ENCODE peak calls at places on chromosome 18, in nine cellular contexts. U, Y, B, Q, L, H, G, Z and N are unnamed samples.

GRCh38 chr18:8389391-8390340 is 219.6 kb upstream of the RAB12 start:
- DNase-seq in U (peak), Y (peak), B (peak), Q (peak), L (peak), H (peak), G (peak), Z (peak), N (peak)

GRCh38 chr18:9808530-9809241 is 77.1 kb upstream of the TXNDC2 start:
- DNase-seq in U (no peak), Y (no peak), B (no peak), Q (peak), L (peak), H (peak), G (no peak), Z (peak), N (no peak)

GRCh38 chr18:61720496-61720895 is 172.3 kb downstream of the RNF152 start:
- DNase-seq in U (no peak), Y (no peak), B (no peak), Q (no peak), L (no peak), H (no peak), G (no peak), Z (no peak), N (no peak)

GRCh38 chr18:11872479-11873136 is 21.4 kb downstream of the CHMP1B start:
- DNase-seq in U (no peak), Y (no peak), B (peak), Q (no peak), L (peak), H (peak), G (no peak), Z (peak), N (no peak)

GRCh38 chr18:52948878-52949444 is 609.0 kb downstream of the DCC start:
- DNase-seq in U (no peak), Y (no peak), B (no peak), Q (no peak), L (no peak), H (no peak), G (no peak), Z (no peak), N (no peak)

GRCh38 chr18:394997-395383 is 105.5 kb downstream of the COLEC12 start:
- DNase-seq in U (peak), Y (no peak), B (no peak), Q (no peak), L (peak), H (no peak), G (no peak), Z (peak), N (no peak)

GRCh38 chr18:10476430-10476829 is 22.0 kb downstream of the APCDD1 start:
- DNase-seq in U (no peak), Y (no peak), B (no peak), Q (no peak), L (peak), H (no peak), G (no peak), Z (no peak), N (no peak)

GRCh38 chr18:75916641-75916982 is 489.1 kb upstream of the SMIM21 start:
- DNase-seq in U (no peak), Y (no peak), B (no peak), Q (no peak), L (no peak), H (no peak), G (no peak), Z (no peak), N (no peak)

GRCh38 chr18:70176537-70176936 is 28.9 kb downstream of the RTTN start:
- DNase-seq in U (no peak), Y (no peak), B (no peak), Q (no peak), L (no peak), H (no peak), G (no peak), Z (no peak), N (no peak)

GRCh38 chr18:22847867-22848451 is 85.2 kb upstream of the RBBP8 start:
- DNase-seq in U (no peak), Y (no peak), B (no peak), Q (no peak), L (no peak), H (no peak), G (no peak), Z (peak), N (no peak)

GRCh38 chr18:62834715-62835114 is 119.4 kb downstream of the PHLPP1 start:
- DNase-seq in U (no peak), Y (no peak), B (no peak), Q (no peak), L (no peak), H (no peak), G (no peak), Z (no peak), N (no peak)

GRCh38 chr18:75439356-75439755 is 11.9 kb upstream of the SMIM21 start:
- DNase-seq in U (no peak), Y (no peak), B (no peak), Q (peak), L (no peak), H (no peak), G (no peak), Z (no peak), N (no peak)

GRCh38 chr18:8329186-8329771 is 280.0 kb upstream of the RAB12 start:
- DNase-seq in U (no peak), Y (no peak), B (no peak), Q (no peak), L (peak), H (no peak), G (no peak), Z (peak), N (no peak)

GRCh38 chr18:28159055-28159454 is 17.9 kb downstream of the CDH2 start:
- DNase-seq in U (no peak), Y (no peak), B (no peak), Q (no peak), L (peak), H (peak), G (no peak), Z (no peak), N (no peak)

GRCh38 chr18:61602836-61603235 is 269.6 kb downstream of the CDH20 start:
- DNase-seq in U (no peak), Y (no peak), B (no peak), Q (no peak), L (no peak), H (peak), G (no peak), Z (peak), N (no peak)

GRCh38 chr18:80252136-80252535 is 4.8 kb upstream of the PARD6G start:
- DNase-seq in U (peak), Y (no peak), B (no peak), Q (no peak), L (peak), H (peak), G (no peak), Z (peak), N (no peak)

GRCh38 chr18:78721281-78721949 is 258.2 kb upstream of the SALL3 start:
- DNase-seq in U (no peak), Y (no peak), B (no peak), Q (no peak), L (no peak), H (no peak), G (no peak), Z (no peak), N (no peak)

GRCh38 chr18:79940814-79941472 is 10.5 kb downstream of the SLC66A2 start:
- DNase-seq in U (no peak), Y (no peak), B (no peak), Q (no peak), L (no peak), H (no peak), G (no peak), Z (no peak), N (no peak)

GRCh38 chr18:74508821-74509225 is 12.7 kb downstream of the CNDP2 start:
- DNase-seq in U (no peak), Y (no peak), B (no peak), Q (no peak), L (no peak), H (no peak), G (no peak), Z (no peak), N (no peak)

GRCh38 chr18:21164746-21165145 is 53.1 kb upstream of the ROCK1 start:
- DNase-seq in U (no peak), Y (no peak), B (no peak), Q (no peak), L (no peak), H (no peak), G (no peak), Z (peak), N (no peak)

GRCh38 chr18:10454800-10455550 is 540 bp downstream of the APCDD1 start:
- DNase-seq in U (no peak), Y (peak), B (no peak), Q (peak), L (peak), H (peak), G (peak), Z (peak), N (no peak)

GRCh38 chr18:26133652-26134051 is at the start of gene PSMA8:
- DNase-seq in U (no peak), Y (peak), B (no peak), Q (no peak), L (no peak), H (no peak), G (no peak), Z (no peak), N (no peak)

GRCh38 chr18:6938003-6938402 is 179.6 kb downstream of the LAMA1 start:
- DNase-seq in U (no peak), Y (no peak), B (no peak), Q (no peak), L (no peak), H (no peak), G (no peak), Z (no peak), N (no peak)

GRCh38 chr18:78915446-78916008 is 64.1 kb upstream of the SALL3 start:
- DNase-seq in U (no peak), Y (no peak), B (no peak), Q (no peak), L (no peak), H (no peak), G (no peak), Z (no peak), N (no peak)

GRCh38 chr18:70363861-70364260 is 75.0 kb downstream of the SOCS6 start:
- DNase-seq in U (peak), Y (no peak), B (no peak), Q (no peak), L (peak), H (peak), G (no peak), Z (peak), N (no peak)

GRCh38 chr18:3304832-3305231 is 42.9 kb downstream of the MYL12B start:
- DNase-seq in U (no peak), Y (no peak), B (no peak), Q (no peak), L (no peak), H (no peak), G (no peak), Z (no peak), N (no peak)

GRCh38 chr18:22871809-22872525 is 61.2 kb upstream of the RBBP8 start:
- DNase-seq in U (peak), Y (no peak), B (no peak), Q (no peak), L (peak), H (no peak), G (no peak), Z (peak), N (no peak)

GRCh38 chr18:77000527-77000926 is 132.1 kb downstream of the MBP start:
- DNase-seq in U (no peak), Y (peak), B (peak), Q (peak), L (peak), H (peak), G (no peak), Z (peak), N (no peak)

GRCh38 chr18:44733069-44733753 is 52.5 kb downstream of the SETBP1 start:
- DNase-seq in U (peak), Y (no peak), B (no peak), Q (no peak), L (peak), H (peak), G (no peak), Z (peak), N (peak)

GRCh38 chr18:58544179-58544578 is 84.7 kb downstream of the ALPK2 start:
- DNase-seq in U (no peak), Y (no peak), B (no peak), Q (no peak), L (no peak), H (no peak), G (no peak), Z (no peak), N (no peak)

GRCh38 chr18:9547767-9548166 is 66.6 kb downstream of the PPP4R1 start:
- DNase-seq in U (no peak), Y (no peak), B (no peak), Q (no peak), L (no peak), H (no peak), G (no peak), Z (no peak), N (no peak)

GRCh38 chr18:22691988-22692710 is 241.0 kb upstream of the RBBP8 start:
- DNase-seq in U (no peak), Y (no peak), B (no peak), Q (no peak), L (peak), H (peak), G (no peak), Z (peak), N (no peak)

GRCh38 chr18:7467708-7468466 is 99.2 kb upstream of the PTPRM start:
- DNase-seq in U (no peak), Y (no peak), B (no peak), Q (peak), L (no peak), H (peak), G (no peak), Z (no peak), N (no peak)

GRCh38 chr18:36386150-36386920 is 88.8 kb downstream of the FHOD3 start:
- DNase-seq in U (no peak), Y (no peak), B (no peak), Q (no peak), L (no peak), H (peak), G (no peak), Z (no peak), N (peak)

DNA sequence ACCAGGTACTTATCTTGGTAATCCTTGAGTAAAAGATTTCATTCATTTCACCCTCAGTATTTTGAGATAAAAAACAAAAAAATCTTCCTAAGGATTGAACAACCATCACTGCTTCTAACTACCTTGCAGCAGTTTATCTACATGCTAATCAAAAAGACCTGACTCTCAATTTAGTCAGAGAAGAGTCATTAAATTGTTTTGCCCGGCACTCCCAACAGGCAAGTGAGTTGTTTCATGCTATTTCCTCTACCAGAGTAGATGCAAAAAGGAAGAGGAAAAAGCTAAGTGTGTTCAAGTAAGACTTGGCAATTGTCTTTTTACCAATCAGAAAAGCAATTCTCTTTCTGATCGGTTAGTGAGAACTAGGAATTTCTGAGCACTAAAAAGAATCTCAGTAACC is 39.5 kb downstream of the MYO5B start:
- DNase-seq in U (no peak), Y (no peak), B (no peak), Q (no peak), L (no peak), H (peak), G (no peak), Z (no peak), N (no peak)
- TF ChIP-seq CTCF in U (no peak), Y (no peak), B (no peak), Q (no peak), L (no peak), H (no peak), G (no peak), Z (no peak), N (no peak)

DNA sequence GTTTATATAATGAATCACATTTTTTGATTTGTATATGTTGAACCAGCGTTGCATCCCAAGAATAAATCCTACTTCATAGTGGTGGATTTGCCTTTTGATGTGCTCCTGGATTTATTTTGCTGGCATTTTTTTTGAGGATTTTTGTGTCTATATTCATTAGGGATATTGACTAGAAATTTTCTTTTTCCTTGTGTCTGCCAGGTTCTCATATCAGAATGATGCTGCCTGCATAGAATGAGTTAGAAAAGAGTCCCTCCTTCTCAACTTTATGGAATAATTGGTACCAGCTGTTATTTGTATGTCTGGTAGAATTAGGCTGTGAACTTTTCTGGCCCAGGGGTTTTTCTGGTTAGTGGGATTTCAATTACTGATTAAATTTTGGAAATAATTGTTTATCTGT is 457.4 kb upstream of the DSEL start:
- DNase-seq in U (no peak), Y (no peak), B (no peak), Q (no peak), L (no peak), H (no peak), G (no peak), Z (no peak), N (no peak)
- TF ChIP-seq CTCF in U (no peak), Y (no peak), B (no peak), Q (no peak), L (no peak), H (no peak), G (no peak), Z (no peak), N (no peak)

GRCh38 chr18:55229682-55230081 is 270.4 kb upstream of the CCDC68 start:
- DNase-seq in U (no peak), Y (no peak), B (no peak), Q (no peak), L (no peak), H (peak), G (no peak), Z (no peak), N (no peak)
- TF ChIP-seq CTCF in U (no peak), Y (no peak), B (no peak), Q (no peak), L (no peak), H (no peak), G (no peak), Z (no peak), N (no peak)

DNA sequence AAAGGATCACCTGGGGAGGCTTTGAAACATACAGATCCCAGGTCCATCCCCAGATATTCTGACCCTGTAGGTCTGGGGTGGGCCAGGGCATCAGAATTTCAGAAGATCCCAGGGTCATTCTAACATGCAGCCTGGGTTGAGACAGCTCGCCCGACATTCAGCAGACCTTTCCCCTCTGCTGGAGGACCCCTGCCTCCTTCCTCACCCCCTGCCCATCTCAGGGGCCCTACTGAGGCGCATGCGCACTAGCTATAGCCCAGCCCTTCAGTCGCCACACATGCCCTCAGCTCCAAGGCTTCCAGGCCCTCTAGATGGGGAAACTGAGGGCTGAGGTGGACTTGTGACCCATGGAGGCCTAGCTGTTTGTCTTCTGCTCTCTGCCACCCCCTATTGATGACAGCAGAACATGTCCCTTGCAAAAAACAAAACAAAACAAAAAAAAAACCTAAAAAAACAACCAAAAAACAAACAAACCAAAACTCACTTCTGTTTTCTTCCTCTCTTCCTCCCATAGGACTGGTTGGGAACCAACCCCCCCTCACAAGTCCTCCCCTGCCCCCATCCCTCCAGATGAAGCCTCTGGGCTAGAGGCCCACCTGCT is 91.3 kb downstream of the ZBTB7C start:
- DNase-seq in U (no peak), Y (no peak), B (no peak), Q (no peak), L (no peak), H (no peak), G (no peak), Z (peak), N (no peak)
- TF ChIP-seq CTCF in U (peak), Y (peak), B (no peak), Q (no peak), L (peak), H (no peak), G (no peak), Z (peak), N (no peak)

GRCh38 chr18:46397174-46397573 is 259.8 kb downstream of the LOXHD1 start:
- DNase-seq in U (no peak), Y (no peak), B (no peak), Q (no peak), L (no peak), H (no peak), G (no peak), Z (no peak), N (no peak)

GRCh38 chr18:46393961-46394360 is 263.1 kb downstream of the LOXHD1 start:
- DNase-seq in U (no peak), Y (no peak), B (no peak), Q (no peak), L (no peak), H (no peak), G (no peak), Z (no peak), N (no peak)

GRCh38 chr18:46392576-46392975 is 264.4 kb downstream of the LOXHD1 start:
- DNase-seq in U (no peak), Y (no peak), B (no peak), Q (no peak), L (no peak), H (no peak), G (no peak), Z (no peak), N (no peak)

GRCh38 chr18:46395795-46396194 is 261.2 kb downstream of the LOXHD1 start:
- DNase-seq in U (no peak), Y (no peak), B (no peak), Q (no peak), L (no peak), H (no peak), G (no peak), Z (no peak), N (no peak)

DNA sequence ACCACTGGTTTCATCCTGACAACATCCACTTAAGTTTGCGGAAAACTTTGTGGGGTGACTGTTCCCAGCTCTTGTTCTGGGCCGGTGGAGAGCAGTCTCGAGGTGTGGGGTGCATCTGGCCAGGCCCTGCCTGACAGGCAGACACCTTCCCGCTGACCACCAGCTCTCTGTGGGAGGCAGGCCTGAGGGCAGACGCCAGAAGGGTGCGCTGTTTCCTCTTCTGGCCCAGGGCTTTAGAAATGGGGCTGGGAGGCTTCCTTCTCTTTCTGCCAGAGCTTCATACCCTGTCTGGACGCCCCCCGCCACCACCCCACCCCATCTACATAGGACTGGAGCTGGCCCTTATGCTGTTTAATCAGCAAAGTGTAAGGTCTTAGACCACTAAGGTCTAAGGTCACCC is 263.8 kb downstream of the LOXHD1 start:
- DNase-seq in U (no peak), Y (peak), B (peak), Q (peak), L (no peak), H (no peak), G (no peak), Z (no peak), N (no peak)
- TF ChIP-seq CTCF in U (no peak), Y (no peak), B (no peak), Q (peak), L (no peak), H (no peak), G (no peak), Z (no peak), N (peak)